ENCODE peak calls at places on chromosomes 3 and 15, in ten cellular contexts. C is mammary epithelial cell; J is RWPE2; X is CD8-positive, alpha-beta T cell; M is gastrocnemius medialis; T is heart right ventricle; L is heart left ventricle; G is AG04450; E is MM.1S; I is Caco-2. D is an unnamed sample.

GRCh38 chr15:68900032-68900431 is 30.3 kb upstream of the SPESP1 start:
- DNase-seq in G (no peak), E (no peak), I (no peak), J (no peak), T (no peak), M (no peak), L (no peak), C (no peak), X (no peak), D (peak; percentile 40)

GRCh38 chr3:60948488-60948887 is 302.8 kb downstream of the FHIT start:
- DNase-seq in E (no peak), X (no peak), L (no peak), M (no peak), I (no peak), J (no peak), C (peak; percentile 15), T (no peak), G (no peak), D (peak; percentile 22)

GRCh38 chr3:72635551-72635950 is 212.7 kb downstream of the SHQ1 start:
- DNase-seq in X (no peak), C (no peak), G (no peak), L (no peak), E (no peak), J (no peak), T (no peak), I (no peak), M (no peak), D (no peak)

GRCh38 chr3:120983841-120984240 is 75.8 kb downstream of the STXBP5L start:
- DNase-seq in T (no peak), J (no peak), L (no peak), G (no peak), I (no peak), E (no peak), X (no peak), C (no peak), M (no peak), D (peak; percentile 15)

GRCh38 chr3:119627461-119627860 is 29.8 kb downstream of the PLA1A start:
- DNase-seq in M (no peak), L (peak; percentile 45), X (no peak), T (no peak), E (no peak), C (no peak), I (no peak), G (no peak), J (no peak), D (no peak)

GRCh38 chr15:56919708-56920637 is 1.5 kb downstream of the TCF12 start:
- DNase-seq in M (peak; percentile 14), J (no peak), T (peak; percentile 30), I (peak; percentile 38), E (peak; percentile 10), L (peak; percentile 33), X (peak; percentile 53), G (no peak), C (peak; percentile 60), D (peak; percentile 47)

GRCh38 chr15:73650387-73651126 is 17.4 kb upstream of the NPTN start:
- DNase-seq in L (no peak), G (no peak), J (no peak), C (peak; percentile 64), M (no peak), I (no peak), E (peak; percentile 7), X (no peak), T (no peak), D (peak; percentile 88)

GRCh38 chr3:133754455-133754854 is 8.3 kb downstream of the TF start:
- DNase-seq in J (no peak), L (no peak), G (no peak), C (peak; percentile 47), E (no peak), M (no peak), I (no peak), T (no peak), X (no peak), D (peak; percentile 2)

GRCh38 chr15:34122771-34123183 is 20.9 kb downstream of the PGBD4 start:
- DNase-seq in L (no peak), X (no peak), M (no peak), I (no peak), G (peak; percentile 78), C (peak; percentile 93), J (no peak), T (no peak), E (no peak), D (peak; percentile 25)

GRCh38 chr3:154701055-154701454 is 271.1 kb upstream of the GPR149 start:
- DNase-seq in C (no peak), G (no peak), E (no peak), L (no peak), J (no peak), T (no peak), I (no peak), X (no peak), M (no peak), D (peak; percentile 6)

GRCh38 chr3:138082992-138083386 is 32.4 kb downstream of the DZIP1L start:
- DNase-seq in G (no peak), L (no peak), T (no peak), I (no peak), X (no peak), C (peak; percentile 31), M (no peak), J (no peak), E (no peak), D (no peak)

GRCh38 chr15:58352026-58352929 is 79.5 kb upstream of the LIPC start:
- DNase-seq in I (no peak), X (no peak), C (no peak), E (no peak), T (no peak), M (no peak), G (no peak), J (no peak), L (no peak), D (no peak)

GRCh38 chr3:19931767-19932188 is 2.2 kb downstream of the EFHB start:
- DNase-seq in M (no peak), J (no peak), G (no peak), T (no peak), E (no peak), I (no peak), C (peak; percentile 75), X (no peak), L (no peak), D (peak; percentile 46)

GRCh38 chr3:8421267-8421666 is 80.4 kb upstream of the LMCD1 start:
- DNase-seq in E (no peak), J (no peak), M (no peak), T (no peak), G (no peak), L (no peak), X (no peak), I (no peak), C (no peak), D (no peak)

DNA sequence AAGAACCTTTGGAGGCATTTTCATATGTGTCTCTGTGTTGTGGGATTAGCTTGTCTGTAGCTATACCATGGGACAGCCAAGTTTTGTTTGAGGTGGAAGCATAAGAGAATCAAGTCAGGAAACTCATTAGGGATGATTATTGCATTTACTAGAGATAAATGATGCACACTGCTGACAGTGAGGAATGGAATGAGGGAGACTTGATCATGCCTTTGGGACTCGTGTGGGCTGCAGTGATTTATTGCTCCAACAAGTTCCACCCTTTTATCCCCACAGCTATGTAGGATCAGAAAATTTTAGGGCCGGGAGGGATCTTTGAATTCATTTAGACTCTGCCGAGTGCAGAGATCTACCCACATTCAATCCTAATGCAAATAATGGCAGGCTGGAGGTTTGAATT is 16.3 kb downstream of the ZNF385D start:
- DNase-seq in J (no peak), M (no peak), T (no peak), E (no peak), G (no peak), X (no peak), I (no peak), L (no peak), C (peak; percentile 17), D (peak; percentile 22)
- H3K4me3 ChIP-seq in J (no peak overlapping the region), M (no peak overlapping the region), T (no peak overlapping the region), E (no peak overlapping the region), G (no peak overlapping the region), X (no peak overlapping the region), I (no peak overlapping the region), L (no peak overlapping the region), C (no peak overlapping the region), D (no peak overlapping the region)

GRCh38 chr3:130312374-130312773 is 33.1 kb upstream of the COL6A5 start:
- DNase-seq in C (no peak), L (no peak), J (no peak), E (no peak), M (no peak), G (no peak), T (no peak), X (no peak), I (no peak), D (no peak)
- TF ChIP-seq CTCF in C (no peak), L (no peak), J (no peak), E (no peak), M (no peak), G (no peak), T (no peak), X (no peak), I (no peak), D (no peak)

DNA sequence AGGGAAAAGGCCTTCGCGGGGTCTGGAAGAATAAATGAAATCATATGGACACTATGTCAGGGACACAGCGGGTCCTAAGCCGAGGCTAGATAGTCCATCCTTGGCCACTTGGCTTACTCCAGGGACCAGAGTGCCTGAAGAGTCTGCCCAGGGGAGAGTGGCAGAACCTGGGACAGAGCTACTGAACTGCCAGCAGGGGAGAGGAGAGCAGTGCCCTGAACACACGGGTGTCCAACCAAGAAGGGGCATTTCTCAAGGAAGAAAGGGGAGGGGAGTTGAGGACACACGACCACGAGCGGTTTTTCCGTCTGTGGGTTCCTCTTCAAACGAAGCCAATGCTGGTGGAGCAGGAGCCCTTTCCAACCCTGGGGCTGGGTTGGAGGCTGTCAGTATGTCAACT is 1.0 kb downstream of the ACAN start:
- DNase-seq in I (no peak), E (no peak), J (no peak), L (no peak), C (no peak), G (no peak), T (no peak), X (no peak), M (no peak), D (no peak)
- H3K27me3 ChIP-seq in I (no peaks in the 10 kb centered on the region), E (peaks cover 33% of the 10 kb centered on the region), J (peaks cover 40% of the 10 kb centered on the region), L (peaks cover 71% of the 10 kb centered on the region), C (peaks cover 25% of the 10 kb centered on the region), G (peaks cover 47% of the 10 kb centered on the region), T (peaks cover 88% of the 10 kb centered on the region), X (peaks cover 9% of the 10 kb centered on the region), M (peaks cover 49% of the 10 kb centered on the region), D (peaks cover 30% of the 10 kb centered on the region)

GRCh38 chr15:28185148-28185895 is 86.2 kb upstream of the OCA2 start:
- DNase-seq in L (peak; percentile 45), X (no peak), T (peak; percentile 36), I (no peak), M (no peak), J (no peak), C (no peak), E (no peak), G (no peak), D (no peak)

GRCh38 chr15:28181386-28181785 is 82.3 kb upstream of the OCA2 start:
- DNase-seq in X (no peak), J (no peak), M (no peak), L (no peak), I (no peak), G (no peak), C (no peak), E (no peak), T (no peak), D (no peak)

GRCh38 chr15:28182216-28182615 is 83.1 kb upstream of the OCA2 start:
- DNase-seq in E (no peak), C (no peak), I (no peak), T (no peak), L (no peak), J (no peak), G (no peak), X (no peak), M (no peak), D (no peak)

GRCh38 chr15:28182731-28183130 is 83.6 kb upstream of the OCA2 start:
- DNase-seq in E (no peak), J (no peak), T (no peak), X (no peak), I (no peak), M (no peak), L (no peak), G (no peak), C (no peak), D (no peak)

GRCh38 chr15:28184166-28184565 is 85.1 kb upstream of the OCA2 start:
- DNase-seq in T (no peak), I (no peak), L (no peak), M (no peak), C (no peak), G (no peak), J (no peak), X (no peak), E (no peak), D (no peak)
- H3K4me3 ChIP-seq in T (no peak overlapping the region), I (no peak overlapping the region), L (no peak overlapping the region), M (no peak overlapping the region), C (no peak overlapping the region), G (no peak overlapping the region), J (no peak overlapping the region), X (no peak overlapping the region), E (no peak overlapping the region), D (no peak overlapping the region)